ENCODE peak calls at places on chromosomes 7 and 10, in nine cellular contexts. Y, Q, M, F, B, J, K, Z and C are unnamed samples.

GRCh38 chr7:44891372-44891771 is 6.0 kb upstream of the PURB start:
- DNase-seq in Y (no peak), Q (no peak), M (no peak), F (no peak), B (no peak), J (no peak), K (no peak), Z (no peak), C (no peak)

GRCh38 chr10:106696239-106696638 is 468.3 kb downstream of the SORCS1 start:
- DNase-seq in Y (no peak), Q (no peak), M (no peak), F (no peak), B (no peak), J (no peak), K (no peak), Z (no peak), C (no peak)

GRCh38 chr7:152076324-152076821 is 50.9 kb downstream of the GALNT11 start:
- DNase-seq in Y (peak; percentile 22), Q (no peak), M (no peak), F (no peak), B (no peak), J (no peak), K (peak; percentile 49), Z (peak; percentile 20), C (no peak)

GRCh38 chr7:116161733-116162132 is 48.6 kb upstream of the TES start:
- DNase-seq in Y (no peak), Q (no peak), M (no peak), F (no peak), B (no peak), J (no peak), K (no peak), Z (no peak), C (no peak)

GRCh38 chr7:79979437-79979836 is 155.2 kb upstream of the GNAI1 start:
- DNase-seq in Y (no peak), Q (no peak), M (no peak), F (no peak), B (no peak), J (no peak), K (no peak), Z (peak; percentile 93), C (peak; percentile 85)

GRCh38 chr7:97167749-97168148 is 50.3 kb downstream of the SDHAF3 start:
- DNase-seq in Y (no peak), Q (no peak), M (no peak), F (no peak), B (no peak), J (no peak), K (no peak), Z (no peak), C (no peak)

GRCh38 chr7:77743518-77743917 is 47.3 kb downstream of the RSBN1L start:
- DNase-seq in Y (no peak), Q (no peak), M (no peak), F (no peak), B (no peak), J (no peak), K (no peak), Z (no peak), C (no peak)

GRCh38 chr10:110304780-110305421 is at the start of gene SMNDC1:
- DNase-seq in Y (peak; percentile 99), Q (peak; percentile 97), M (peak; percentile 88), F (peak; percentile 97), B (peak; percentile 97), J (peak; percentile 94), K (peak; percentile 99), Z (peak; percentile 99), C (peak; percentile 99)

GRCh38 chr10:21079330-21079658 is 182.2 kb upstream of the NEBL start:
- DNase-seq in Y (no peak), Q (no peak), M (no peak), F (no peak), B (no peak), J (no peak), K (no peak), Z (no peak), C (no peak)

GRCh38 chr10:21080246-21080645 is 183.1 kb upstream of the NEBL start:
- DNase-seq in Y (no peak), Q (no peak), M (no peak), F (no peak), B (no peak), J (no peak), K (no peak), Z (no peak), C (no peak)

GRCh38 chr10:21077681-21078080 is 180.6 kb upstream of the NEBL start:
- DNase-seq in Y (no peak), Q (no peak), M (no peak), F (no peak), B (no peak), J (no peak), K (no peak), Z (no peak), C (no peak)

GRCh38 chr10:21076381-21076780 is 179.3 kb upstream of the NEBL start:
- DNase-seq in Y (no peak), Q (no peak), M (no peak), F (no peak), B (no peak), J (no peak), K (no peak), Z (no peak), C (no peak)

DNA sequence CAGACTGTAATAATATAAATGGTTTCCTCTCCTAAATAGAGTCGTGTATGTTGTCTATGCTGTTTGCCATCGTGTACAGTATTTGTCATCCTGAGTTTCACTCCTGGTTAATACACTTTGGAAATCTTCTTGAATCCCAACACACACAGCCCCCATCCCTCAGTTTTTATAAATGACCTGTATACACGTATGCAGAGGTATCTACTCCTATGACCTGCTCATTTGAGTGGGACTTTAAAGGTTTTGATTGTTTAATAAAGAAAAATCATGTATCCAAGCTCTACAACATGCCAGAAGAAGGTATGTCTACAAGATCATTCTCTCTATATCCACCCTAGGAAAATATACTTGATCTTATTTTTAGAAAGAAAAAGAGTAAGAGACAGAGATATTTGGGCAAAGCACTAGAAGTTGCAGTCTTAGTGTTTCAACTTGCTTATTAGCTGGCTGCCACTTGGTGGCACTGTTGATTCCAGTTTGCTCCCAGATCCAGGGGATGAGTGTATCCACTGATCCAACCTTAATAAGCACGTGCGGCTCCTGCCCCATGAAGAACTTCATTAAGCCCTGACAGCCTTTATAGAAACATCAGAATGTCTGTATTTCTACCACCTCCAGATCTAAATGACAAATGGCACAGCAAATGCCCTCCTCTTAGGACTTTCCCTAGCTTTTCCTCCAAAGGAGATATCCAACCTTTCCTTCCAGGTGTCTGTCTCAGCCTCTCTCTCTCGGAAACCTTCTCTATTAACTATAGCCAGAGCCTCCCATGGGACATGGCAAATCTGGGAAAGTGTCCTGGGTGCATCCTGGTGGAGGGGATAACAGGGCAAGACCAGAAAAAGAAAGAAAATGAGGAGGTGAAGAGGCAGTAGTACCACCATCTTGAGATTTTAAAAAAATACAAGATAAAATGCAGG is 181.6 kb upstream of the NEBL start:
- DNase-seq in Y (peak; percentile 80), Q (peak; percentile 27), M (no peak), F (peak; percentile 27), B (no peak), J (no peak), K (peak; percentile 79), Z (peak; percentile 61), C (peak; percentile 57)
- TF ChIP-seq CTCF in Y (peak; percentile 84), Q (peak; percentile 62), M (peak; percentile 80), F (peak; percentile 74), B (peak; percentile 73), J (peak; percentile 32), K (peak; percentile 50), Z (peak; percentile 76), C (peak; percentile 86)

GRCh38 chr10:119026301-119027110 is 3.0 kb upstream of the NANOS1 start:
- DNase-seq in Y (no peak), Q (no peak), M (no peak), F (no peak), B (no peak), J (no peak), K (no peak), Z (no peak), C (no peak)

GRCh38 chr10:119031496-119032059 is 2.1 kb downstream of the NANOS1 start:
- DNase-seq in Y (no peak), Q (no peak), M (no peak), F (no peak), B (no peak), J (no peak), K (no peak), Z (peak; percentile 40), C (peak; percentile 28)

GRCh38 chr10:119029613-119030420 is at the start of gene NANOS1:
- DNase-seq in Y (peak; percentile 63), Q (no peak), M (no peak), F (peak; percentile 30), B (no peak), J (no peak), K (no peak), Z (no peak), C (peak; percentile 53)

GRCh38 chr10:119028900-119029612 is 458 bp upstream of the NANOS1 start:
- DNase-seq in Y (peak; percentile 93), Q (peak; percentile 86), M (peak; percentile 29), F (peak; percentile 92), B (peak; percentile 67), J (peak; percentile 59), K (peak; percentile 91), Z (peak; percentile 92), C (peak; percentile 90)

DNA sequence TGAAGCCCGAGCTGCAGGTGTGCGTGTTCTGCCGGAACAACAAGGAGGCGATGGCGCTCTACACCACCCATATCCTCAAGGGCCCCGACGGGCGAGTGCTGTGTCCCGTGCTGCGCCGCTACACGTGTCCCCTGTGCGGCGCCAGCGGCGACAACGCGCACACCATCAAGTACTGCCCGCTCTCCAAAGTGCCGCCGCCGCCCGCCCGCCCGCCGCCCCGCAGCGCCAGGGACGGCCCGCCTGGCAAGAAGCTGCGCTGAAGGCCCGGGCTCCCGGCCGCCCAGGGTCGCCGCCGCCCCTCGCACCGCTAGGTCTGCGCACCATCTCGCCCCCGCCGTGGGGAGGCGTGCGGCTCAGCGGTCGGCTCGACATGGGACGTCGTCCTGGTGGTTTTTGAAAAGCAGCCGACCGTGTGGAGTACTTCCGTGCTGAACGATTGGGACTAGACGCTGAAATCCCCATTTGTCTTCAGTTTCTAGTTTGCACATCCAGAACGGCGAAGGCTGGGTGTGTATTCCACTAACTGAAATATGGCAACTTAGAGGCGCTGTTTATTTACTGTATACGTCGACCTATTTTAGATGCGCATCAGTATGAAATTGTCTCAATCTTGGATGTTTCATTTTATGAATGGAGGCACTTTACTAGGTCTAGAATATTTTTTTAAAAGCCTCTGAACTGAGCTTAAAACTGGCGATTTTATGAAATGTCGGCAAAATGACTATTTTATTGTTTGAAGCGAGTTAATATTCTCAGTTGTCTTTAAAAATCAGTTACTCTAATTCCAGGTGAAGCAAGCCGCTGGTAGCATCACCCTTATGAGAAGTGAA is 1.1 kb downstream of the NANOS1 start:
- DNase-seq in Y (no peak), Q (peak; percentile 59), M (no peak), F (peak; percentile 59), B (peak; percentile 54), J (peak; percentile 42), K (peak; percentile 64), Z (peak; percentile 63), C (peak; percentile 51)
- H3K4me3 ChIP-seq in Y (peak overlapping the region; percentile 39), Q (peak overlapping the region; percentile 58), M (peak overlapping the region; percentile 50), F (peak overlapping the region; percentile 74), B (peak overlapping the region; percentile 65), J (peak overlapping the region; percentile 24), K (peak overlapping the region; percentile 55), Z (peak overlapping the region; percentile 60), C (peak overlapping the region; percentile 49)

DNA sequence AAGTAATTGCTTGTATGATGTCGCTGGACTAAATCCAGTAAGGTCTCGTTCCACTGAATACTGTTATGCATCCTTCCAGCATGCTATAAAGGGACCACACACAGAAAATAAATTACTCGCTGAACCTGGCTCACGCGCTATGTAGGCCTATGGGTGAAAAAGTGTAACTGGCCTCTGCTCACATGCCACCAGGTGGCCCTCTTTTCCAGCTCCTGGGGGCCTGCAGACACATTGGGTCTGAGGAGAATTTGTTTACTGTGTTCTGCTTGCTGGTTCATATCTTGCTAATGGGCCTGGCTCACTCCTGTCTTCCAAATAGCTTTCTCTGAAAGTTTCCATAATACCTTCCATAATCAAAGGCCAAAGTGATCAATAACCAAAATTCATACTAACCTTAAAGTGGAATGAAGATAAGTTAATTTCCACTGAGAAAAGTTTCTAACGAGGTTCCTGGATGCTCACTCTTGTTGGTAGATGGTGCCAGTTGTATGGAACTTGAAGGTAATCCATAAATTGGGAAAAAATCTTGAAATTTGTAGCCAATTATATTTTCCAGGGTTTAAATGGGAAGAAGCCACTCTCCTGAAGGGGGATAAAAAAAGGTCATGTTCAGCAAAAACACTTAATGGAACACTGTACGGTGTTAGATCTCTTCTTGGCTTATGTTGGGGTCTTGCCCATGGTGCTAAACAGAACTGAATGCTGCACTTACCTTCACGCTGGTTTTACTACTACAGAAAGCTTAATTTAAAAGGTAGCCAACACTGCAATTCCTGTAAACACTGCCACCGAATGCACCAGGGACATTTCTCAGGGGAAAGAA is 27.0 kb upstream of the ZPBP start:
- DNase-seq in Y (peak; percentile 8), Q (no peak), M (no peak), F (no peak), B (no peak), J (no peak), K (no peak), Z (no peak), C (no peak)
- TF ChIP-seq CTCF in Y (no peak), Q (no peak), M (no peak), F (no peak), B (no peak), J (peak; percentile 30), K (no peak), Z (no peak), C (no peak)

GRCh38 chr10:79435271-79436065 is 10.0 kb downstream of the ZCCHC24 start:
- DNase-seq in Y (no peak), Q (peak; percentile 36), M (no peak), F (peak; percentile 60), B (no peak), J (no peak), K (no peak), Z (peak; percentile 57), C (peak; percentile 79)
- H3K4me3 ChIP-seq in Y (no peak overlapping the region), Q (peak overlapping the region; percentile 8), M (no peak overlapping the region), F (peak overlapping the region; percentile 31), B (no peak overlapping the region), J (no peak overlapping the region), K (no peak overlapping the region), Z (no peak overlapping the region), C (peak overlapping the region; percentile 24)